ENCODE peak calls at places on chromosomes 16 and 17, in nine cellular contexts. U is NCI-H446 treated with DMSO at 0.1 percent for 48 hours, X is A549, O is epithelial cell of prostate, M is NCI-H82, V is HCEC 1CT, G is IMR-90, Y is colonic mucosa, J is AG08396. N is an unnamed sample.

GRCh38 chr17:55053855-55054254 is 85.3 kb downstream of the STXBP4 start:
- DNase-seq in Y (no peak), G (peak), U (peak), M (no peak), O (no peak), J (no peak), X (no peak), V (peak), N (no peak)

GRCh38 chr17:58006563-58006923 is 503 bp downstream of the SRSF1 start:
- DNase-seq in V (peak), J (peak), O (no peak), X (peak), Y (peak), G (peak), M (peak), U (peak), N (no peak)

GRCh38 chr16:76535-77272 is 1.3 kb upstream of the MPG start:
- DNase-seq in O (no peak), M (peak), U (no peak), X (peak), Y (peak), G (peak), J (peak), V (peak), N (no peak)

GRCh38 chr17:6654816-6655731 is 3.5 kb downstream of the C17orf100 start:
- DNase-seq in M (peak), V (no peak), G (no peak), X (no peak), J (peak), O (peak), Y (peak), U (no peak), N (no peak)

GRCh38 chr17:28612531-28612930 is 1.5 kb downstream of the RSKR start:
- DNase-seq in U (no peak), O (no peak), X (no peak), G (no peak), M (no peak), Y (no peak), V (no peak), J (no peak), N (no peak)

GRCh38 chr17:30389755-30390300 is 11.1 kb downstream of the CPD start:
- DNase-seq in V (peak), J (peak), O (no peak), M (no peak), Y (no peak), X (no peak), G (no peak), U (no peak), N (no peak)

GRCh38 chr17:66436643-66437042 is 134.2 kb downstream of the PRKCA start:
- DNase-seq in Y (no peak), G (no peak), M (no peak), U (no peak), J (no peak), V (no peak), O (no peak), X (no peak), N (no peak)

GRCh38 chr16:27972500-27972899 is 91.0 kb downstream of the GSG1L start:
- DNase-seq in V (peak), Y (peak), M (peak), G (peak), X (peak), U (no peak), J (peak), O (peak), N (peak)

GRCh38 chr16:17364319-17365210 is 106.2 kb downstream of the XYLT1 start:
- DNase-seq in V (peak), X (no peak), J (peak), O (peak), Y (no peak), U (peak), G (peak), M (no peak), N (no peak)

GRCh38 chr17:7220593-7221280 is 999 bp downstream of the ACADVL start:
- DNase-seq in Y (peak), X (peak), U (no peak), V (peak), G (peak), J (peak), O (no peak), M (peak), N (no peak)